ENCODE peak calls at places on chromosomes 6 and 20, in six cellular contexts. H is tibial artery; M is Peyer's patch; F is CD8-positive, alpha-beta T cell; U is lung; Z is BE2C. G is an unnamed sample.

GRCh38 chr6:2733324-2733723 is 17.4 kb downstream of the MYLK4 start:
- DNase-seq in F (peak; percentile 4), M (peak; percentile 55), U (peak; percentile 61), Z (no peak), H (peak; percentile 82), G (peak; percentile 63)

GRCh38 chr6:17580518-17581048 is 19.5 kb upstream of the FAM8A1 start:
- DNase-seq in F (no peak), H (peak; percentile 28), U (peak; percentile 39), Z (no peak), M (no peak), G (peak; percentile 36)

GRCh38 chr6:16154904-16155303 is 26.0 kb downstream of the MYLIP start:
- DNase-seq in H (peak; percentile 39), F (no peak), U (no peak), Z (no peak), M (no peak), G (peak; percentile 86)

GRCh38 chr6:112701201-112701600 is 354.1 kb downstream of the RFPL4B start:
- DNase-seq in M (no peak), H (no peak), F (no peak), U (no peak), Z (peak; percentile 10), G (peak; percentile 39)

GRCh38 chr6:148416309-148416965 is 73.8 kb downstream of the SASH1 start:
- DNase-seq in Z (no peak), U (no peak), H (no peak), F (no peak), M (no peak), G (no peak)

GRCh38 chr6:30793521-30794194 is 49.3 kb upstream of the IER3 start:
- DNase-seq in Z (no peak), U (no peak), M (no peak), H (no peak), F (no peak), G (peak; percentile 49)

GRCh38 chr20:33372993-33373441 is 28.3 kb downstream of the CDK5RAP1 start:
- DNase-seq in H (no peak), M (no peak), Z (no peak), U (no peak), F (no peak), G (peak; percentile 30)

GRCh38 chr6:51855310-51856082 is 231.9 kb downstream of the PKHD1 start:
- DNase-seq in M (no peak), F (no peak), H (no peak), U (no peak), Z (peak; percentile 63), G (peak; percentile 63)

GRCh38 chr6:123127807-123128206 is 131.8 kb downstream of the CLVS2 start:
- DNase-seq in F (no peak), M (no peak), H (no peak), U (no peak), Z (no peak), G (peak; percentile 25)

GRCh38 chr20:32626859-32627636 is 41.9 kb upstream of the NOL4L start:
- DNase-seq in F (no peak), U (no peak), Z (peak; percentile 62), M (peak; percentile 29), H (no peak), G (no peak)

GRCh38 chr20:44909872-44910689 is at the start of gene PABPC1L:
- DNase-seq in U (peak; percentile 85), M (peak; percentile 85), F (peak; percentile 46), Z (peak; percentile 69), H (peak; percentile 53), G (peak; percentile 52)

GRCh38 chr6:126175251-126175650 is 164.7 kb upstream of the CENPW start:
- DNase-seq in H (no peak), F (no peak), M (no peak), Z (no peak), U (no peak), G (no peak)

GRCh38 chr6:35247642-35248231 is 11.8 kb upstream of the ZNF76 start:
- DNase-seq in F (no peak), H (no peak), U (no peak), Z (no peak), M (no peak), G (no peak)

GRCh38 chr20:20303742-20304141 is 64.2 kb upstream of the INSM1 start:
- DNase-seq in U (no peak), M (peak; percentile 30), H (peak; percentile 41), F (no peak), Z (no peak), G (no peak)

GRCh38 chr6:31708224-31708623 is 1.6 kb downstream of the LY6G6F start:
- DNase-seq in U (no peak), F (no peak), Z (no peak), H (no peak), M (no peak), G (no peak)

GRCh38 chr6:53335224-53335994 is 13.3 kb downstream of the ELOVL5 start:
- DNase-seq in U (peak; percentile 32), H (no peak), Z (no peak), M (peak; percentile 93), F (peak; percentile 52), G (no peak)
- H3K4me3 ChIP-seq in U (no peak overlapping the region), H (no peak overlapping the region), Z (no peak overlapping the region), M (peak overlapping the region; percentile 7), F (peak overlapping the region; percentile 38), G (no peak overlapping the region)

GRCh38 chr6:70524721-70525286 is 41.9 kb upstream of the SDHAF4 start:
- DNase-seq in U (no peak), M (no peak), F (no peak), H (no peak), Z (no peak), G (no peak)

GRCh38 chr6:70520575-70520974 is 46.2 kb upstream of the SDHAF4 start:
- DNase-seq in H (no peak), U (no peak), Z (no peak), M (no peak), F (no peak), G (peak; percentile 30)
- TF ChIP-seq CTCF in H (no peak), U (no peak), Z (peak; percentile 52), M (peak; percentile 50), F (peak; percentile 38), G (peak; percentile 28)

GRCh38 chr6:149925974-149926777 is 3.3 kb upstream of the RAET1G start:
- DNase-seq in U (peak; percentile 93), F (peak; percentile 46), Z (peak; percentile 89), M (peak; percentile 70), H (peak; percentile 96), G (peak; percentile 74)
- H3K4me3 ChIP-seq in U (peak overlapping the region; percentile 12), F (peak overlapping the region; percentile 38), Z (peak overlapping the region; percentile 66), M (peak overlapping the region; percentile 57), H (peak overlapping the region; percentile 54), G (peak overlapping the region; percentile 58)

GRCh38 chr6:77172578-77172977 is 290.7 kb downstream of the HTR1B start:
- DNase-seq in U (no peak), H (no peak), M (no peak), Z (no peak), F (no peak), G (no peak)

GRCh38 chr6:77178821-77179220 is 284.5 kb downstream of the HTR1B start:
- DNase-seq in U (no peak), Z (no peak), M (no peak), H (no peak), F (no peak), G (peak; percentile 55)

GRCh38 chr6:77177470-77177869 is 285.8 kb downstream of the HTR1B start:
- DNase-seq in M (no peak), F (no peak), H (no peak), Z (no peak), U (no peak), G (no peak)

DNA sequence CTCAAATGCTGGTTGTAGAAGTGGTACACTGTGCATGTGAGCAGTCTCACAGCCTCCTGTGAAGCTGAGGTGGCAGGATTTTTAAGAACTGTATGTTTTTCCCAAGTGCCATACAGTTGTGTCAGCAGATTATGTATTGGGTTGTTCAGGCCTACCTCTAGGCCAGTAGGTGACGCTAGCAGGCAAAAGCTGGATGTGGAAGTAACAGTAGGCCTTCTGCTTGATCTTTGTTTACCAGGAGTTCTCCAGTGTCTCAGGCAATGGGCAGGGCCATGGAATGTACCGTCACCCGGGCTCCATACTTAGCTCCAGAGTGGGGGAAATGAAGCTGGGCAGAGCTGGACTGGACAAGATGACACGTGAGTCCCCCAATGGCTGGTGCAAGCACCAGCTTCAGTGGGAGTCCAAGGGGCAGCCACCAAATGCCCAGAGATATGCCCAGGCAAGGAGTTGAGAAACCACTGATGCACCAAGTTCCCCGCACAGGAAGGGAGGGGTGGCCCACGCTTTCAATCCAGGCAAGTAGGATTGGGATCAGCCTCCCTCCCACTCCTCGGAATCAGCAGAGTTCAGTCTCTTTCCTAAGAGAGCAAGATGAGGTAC is 289.7 kb downstream of the HTR1B start:
- DNase-seq in Z (peak; percentile 18), U (no peak), F (no peak), H (no peak), M (no peak), G (peak; percentile 3)
- TF ChIP-seq CTCF in Z (peak; percentile 51), U (no peak), F (no peak), H (no peak), M (no peak), G (no peak)

GRCh38 chr20:53079883-53080282 is 107.7 kb downstream of the TSHZ2 start:
- DNase-seq in U (no peak), Z (peak; percentile 36), F (no peak), H (no peak), M (no peak), G (peak; percentile 23)

GRCh38 chr20:53080969-53081871 is 109.1 kb downstream of the TSHZ2 start:
- DNase-seq in U (peak; percentile 36), H (no peak), F (no peak), M (no peak), Z (no peak), G (peak; percentile 40)

GRCh38 chr20:53078761-53079482 is 106.8 kb downstream of the TSHZ2 start:
- DNase-seq in F (no peak), U (no peak), Z (peak; percentile 23), M (no peak), H (no peak), G (no peak)

GRCh38 chr20:53079483-53079810 is 107.3 kb downstream of the TSHZ2 start:
- DNase-seq in Z (no peak), U (no peak), H (no peak), F (no peak), M (no peak), G (no peak)

DNA sequence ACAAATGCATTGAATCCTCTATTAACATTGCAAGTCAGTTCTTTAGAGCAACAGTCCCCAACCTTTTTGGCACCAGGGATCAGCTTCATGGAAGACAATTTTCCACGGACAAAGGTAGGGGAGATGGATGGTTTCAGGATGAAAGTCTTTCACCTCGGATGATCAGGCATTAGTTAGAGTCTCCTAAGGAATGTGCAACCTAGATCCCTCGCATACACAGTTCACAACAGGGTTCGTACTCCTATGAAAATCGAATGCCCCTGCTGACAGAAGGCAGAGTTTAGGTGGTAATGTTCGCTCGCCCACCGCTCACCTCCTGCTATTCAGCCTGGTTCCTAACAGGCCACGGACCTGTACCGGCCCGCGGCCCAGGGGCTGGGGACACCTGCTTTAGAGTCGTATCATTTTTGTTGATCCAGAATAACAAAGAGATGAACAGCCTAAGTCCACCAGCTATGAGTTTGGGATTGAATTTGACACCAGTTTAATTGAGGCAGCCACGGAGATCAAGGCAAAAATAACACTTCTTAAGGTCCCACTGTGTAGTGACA is 108.3 kb downstream of the TSHZ2 start:
- DNase-seq in H (no peak), U (no peak), F (no peak), M (no peak), Z (no peak), G (no peak)
- H3K4me3 ChIP-seq in H (no peak overlapping the region), U (no peak overlapping the region), F (no peak overlapping the region), M (no peak overlapping the region), Z (peak overlapping the region; percentile 17), G (no peak overlapping the region)

DNA sequence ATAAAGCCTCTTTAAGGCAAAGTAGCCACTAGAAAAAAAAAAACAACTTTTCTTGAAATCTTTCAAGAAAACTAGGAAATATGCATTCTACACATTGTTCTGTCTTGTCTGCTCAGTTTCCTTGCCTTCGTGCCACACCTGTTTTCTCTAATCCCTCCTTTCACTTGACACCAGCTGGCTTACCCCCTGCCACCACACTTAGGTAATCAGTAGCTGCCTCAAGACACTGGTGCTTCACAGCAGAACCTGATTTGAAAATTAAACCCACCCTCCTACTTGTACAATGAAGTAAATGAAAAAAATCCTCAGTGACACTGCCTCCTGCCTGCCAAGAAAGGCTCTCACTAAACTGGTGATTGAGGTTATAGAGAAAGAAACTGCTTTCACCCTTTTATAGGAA is 45.8 kb upstream of the SCML4 start:
- DNase-seq in U (no peak), Z (no peak), H (no peak), F (no peak), M (no peak), G (no peak)
- TF ChIP-seq CTCF in U (no peak), Z (no peak), H (no peak), F (no peak), M (no peak), G (no peak)

G was measured in fibroblast of mammary gland.